ENCODE peak calls at places on chromosomes 2 and 18, in ten cellular contexts. Z is GM20000; X is cardiac fibroblast; I is AG04449; N is CD4-positive, alpha-beta T cell; K is endothelial cell; M is spleen; Y is PC-3; J is OCI-LY7; W is Panc1. H is an unnamed sample.

GRCh38 chr2:101430161-101430560 is 42.9 kb upstream of the CREG2 start:
- DNase-seq in W (no peak), Y (no peak), X (no peak), K (no peak), Z (no peak), J (no peak), I (no peak), M (no peak), N (no peak), H (no peak)

GRCh38 chr2:237944302-237944701 is 22.5 kb upstream of the UBE2F start:
- DNase-seq in M (no peak), Z (no peak), K (no peak), W (no peak), N (no peak), X (no peak), J (no peak), I (no peak), Y (no peak), H (no peak)

GRCh38 chr2:30362468-30363081 is 84.5 kb upstream of the LCLAT1 start:
- DNase-seq in M (no peak), J (no peak), I (peak), K (no peak), X (no peak), N (no peak), W (no peak), Y (peak), Z (no peak), H (no peak)

GRCh38 chr2:68911714-68912510 is 40.7 kb upstream of the BMP10 start:
- DNase-seq in I (no peak), X (no peak), W (no peak), Y (no peak), K (no peak), N (no peak), J (no peak), M (no peak), Z (no peak), H (no peak)

GRCh38 chr2:231364961-231365810 is 30.3 kb upstream of the B3GNT7 start:
- DNase-seq in Y (peak), X (peak), W (peak), N (no peak), J (peak), I (peak), K (peak), M (peak), Z (peak), H (peak)

GRCh38 chr2:101754613-101755012 is 57.1 kb downstream of the MAP4K4 start:
- DNase-seq in X (no peak), W (no peak), M (no peak), Z (no peak), J (no peak), N (no peak), I (no peak), Y (peak), K (no peak), H (no peak)

GRCh38 chr2:218882866-218883366 is 2.3 kb downstream of the WNT10A start:
- DNase-seq in W (no peak), M (peak), J (no peak), X (no peak), Z (no peak), N (no peak), Y (peak), I (no peak), K (no peak), H (no peak)

GRCh38 chr18:52764271-52764670 is 424.3 kb downstream of the DCC start:
- DNase-seq in Z (no peak), Y (no peak), J (no peak), M (no peak), K (no peak), I (no peak), N (no peak), W (no peak), X (no peak), H (no peak)

GRCh38 chr2:239791727-239792648 is 233.2 kb downstream of the NDUFA10 start:
- DNase-seq in I (no peak), Y (no peak), W (no peak), J (no peak), X (no peak), M (no peak), Z (no peak), N (no peak), K (no peak), H (no peak)

GRCh38 chr2:220144411-220144810 is 517.0 kb downstream of the SLC4A3 start:
- DNase-seq in N (no peak), J (no peak), X (peak), K (no peak), Y (peak), M (no peak), I (no peak), W (no peak), Z (no peak), H (no peak)

GRCh38 chr2:17536416-17536815 is 4.1 kb upstream of the VSNL1 start:
- DNase-seq in J (no peak), K (no peak), I (no peak), W (no peak), M (no peak), N (no peak), X (no peak), Z (no peak), Y (peak), H (no peak)

GRCh38 chr2:182666674-182667320 is 49.3 kb upstream of the DNAJC10 start:
- DNase-seq in N (no peak), K (no peak), M (no peak), Z (peak), J (peak), Y (peak), W (no peak), I (no peak), X (peak), H (no peak)
- TF ChIP-seq CTCF in N (peak), K (peak), M (peak), Z (peak), J (peak), Y (peak), W (peak), I (peak), X (peak), H (peak)

DNA sequence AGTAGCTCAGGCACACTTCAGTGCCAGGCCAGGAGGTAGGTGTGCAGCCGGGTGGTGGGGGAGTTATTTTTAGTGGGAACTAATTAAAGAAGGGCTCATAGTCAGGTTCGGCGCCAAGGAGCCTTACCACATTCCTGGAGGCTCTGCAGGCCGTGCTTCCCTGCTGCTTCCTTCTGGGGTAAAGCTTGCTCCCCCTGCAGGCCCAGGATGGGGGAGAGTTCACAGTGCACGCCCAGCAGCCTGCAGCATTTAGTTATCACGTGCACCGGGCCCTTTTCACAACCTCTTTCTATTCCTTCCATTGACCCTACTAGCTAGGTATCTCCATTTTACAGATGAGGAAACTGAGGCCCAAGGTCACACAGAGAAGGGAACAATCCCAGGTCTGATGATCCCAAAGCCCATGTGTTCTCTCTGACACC is 2.5 kb downstream of the KCNF1 start:
- DNase-seq in N (no peak), X (no peak), M (peak), W (no peak), Y (no peak), Z (no peak), K (peak), I (no peak), J (no peak), H (no peak)
- TF ChIP-seq CTCF in N (no peak), X (no peak), M (no peak), W (no peak), Y (peak), Z (no peak), K (no peak), I (peak), J (peak), H (peak)

GRCh38 chr2:172488556-172488955 is 61.2 kb downstream of the ITGA6 start:
- DNase-seq in N (no peak), Z (no peak), W (no peak), K (no peak), X (no peak), M (no peak), I (no peak), Y (no peak), J (no peak), H (no peak)

GRCh38 chr2:172480301-172481218 is 53.2 kb downstream of the ITGA6 start:
- DNase-seq in N (no peak), M (peak), Z (no peak), J (no peak), K (no peak), W (no peak), X (peak), Y (no peak), I (no peak), H (no peak)

GRCh38 chr2:172481507-172482262 is 54.3 kb downstream of the ITGA6 start:
- DNase-seq in W (no peak), M (no peak), Y (no peak), J (no peak), X (no peak), K (no peak), N (no peak), Z (no peak), I (no peak), H (no peak)

GRCh38 chr2:172484706-172485105 is 57.3 kb downstream of the ITGA6 start:
- DNase-seq in X (no peak), K (no peak), N (no peak), I (no peak), Y (no peak), Z (no peak), W (no peak), J (no peak), M (no peak), H (no peak)

DNA sequence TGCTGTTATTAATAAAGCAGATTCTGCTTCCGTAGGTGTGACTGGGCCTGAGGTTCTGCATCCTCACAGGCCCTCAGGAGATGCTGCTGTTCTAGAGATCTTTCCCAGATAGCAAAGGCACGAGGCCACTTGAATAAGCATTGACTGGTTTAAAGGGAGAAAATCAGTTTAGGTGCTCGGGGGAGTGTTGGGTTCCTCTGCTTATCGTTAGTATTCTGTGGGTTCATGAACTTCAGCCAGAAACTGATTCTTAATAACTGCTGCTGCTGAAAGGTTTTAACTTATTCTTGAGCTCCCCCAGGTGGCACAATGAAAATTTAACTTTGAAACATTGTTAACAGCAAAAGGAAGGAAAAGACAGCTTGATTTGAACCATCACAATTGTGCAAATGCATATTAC is 56.9 kb downstream of the ITGA6 start:
- DNase-seq in K (no peak), I (no peak), X (peak), Y (peak), J (peak), M (no peak), N (no peak), Z (peak), W (no peak), H (no peak)
- TF ChIP-seq CTCF in K (no peak), I (no peak), X (peak), Y (peak), J (peak), M (no peak), N (peak), Z (no peak), W (peak), H (peak)

GRCh38 chr2:96208144-96209010 is at the start of gene STARD7:
- DNase-seq in X (peak), I (peak), K (peak), Y (peak), J (peak), N (peak), M (peak), Z (peak), W (peak), H (peak)
- TF ChIP-seq CTCF in X (no peak), I (peak), K (peak), Y (no peak), J (peak), N (peak), M (peak), Z (no peak), W (peak), H (no peak)

GRCh38 chr2:229713371-229714079 is 830 bp downstream of the DNER start:
- DNase-seq in N (no peak), K (peak), Z (peak), J (no peak), I (no peak), W (no peak), Y (peak), M (no peak), X (no peak), H (no peak)
- TF ChIP-seq CTCF in N (no peak), K (peak), Z (no peak), J (no peak), I (no peak), W (no peak), Y (peak), M (no peak), X (peak), H (no peak)

GRCh38 chr18:38886852-38887670 is 1321.5 kb upstream of the CELF4 start:
- DNase-seq in I (no peak), W (no peak), N (no peak), X (no peak), Z (no peak), Y (peak), K (no peak), M (no peak), J (no peak), H (no peak)

GRCh38 chr18:38886235-38886634 is 1320.6 kb upstream of the CELF4 start:
- DNase-seq in Y (no peak), J (no peak), K (no peak), N (no peak), M (no peak), Z (no peak), I (no peak), W (no peak), X (no peak), H (no peak)

GRCh38 chr18:38887671-38888020 is 1322.0 kb upstream of the CELF4 start:
- DNase-seq in Z (no peak), J (no peak), K (no peak), Y (no peak), W (no peak), X (no peak), N (no peak), I (no peak), M (no peak), H (no peak)

DNA sequence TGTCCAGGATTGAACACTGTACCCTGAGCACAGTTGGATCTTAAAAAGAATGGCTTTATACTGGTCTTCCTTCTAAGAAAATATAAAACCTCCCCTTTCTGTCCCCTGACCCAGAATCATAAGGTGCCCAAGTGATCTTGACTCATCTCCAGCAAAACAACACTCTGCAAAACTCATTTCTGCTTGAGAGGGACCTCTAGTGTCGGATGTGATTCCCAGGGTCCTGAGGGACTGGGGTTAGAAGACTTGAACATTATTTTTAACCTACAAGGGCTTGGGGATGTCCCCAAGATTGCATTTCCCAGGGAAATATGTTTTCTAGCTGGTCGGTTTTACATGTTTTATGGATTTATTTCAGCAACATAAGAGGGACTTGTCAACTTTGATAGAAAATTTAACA is 1318.5 kb upstream of the CELF4 start:
- DNase-seq in W (no peak), K (no peak), X (no peak), M (no peak), N (no peak), J (no peak), Z (no peak), I (no peak), Y (no peak), H (no peak)
- TF ChIP-seq CTCF in W (no peak), K (no peak), X (no peak), M (no peak), N (no peak), J (no peak), Z (no peak), I (no peak), Y (no peak), H (no peak)

H was measured in AG09319.